ENCODE peak calls at places on chromosomes 1 and 21, in four cellular contexts. N is ovary, E is A549, W is K562. G is an unnamed sample.

GRCh38 chr1:42832636-42833265 is 13.7 kb upstream of the ZNF691 start:
- DNase-seq in N (no peak), E (no peak), W (no peak), G (no peak)

GRCh38 chr1:247347395-247348222 is 15.9 kb upstream of the ZNF496 start:
- DNase-seq in N (peak), E (no peak), W (no peak), G (peak)

GRCh38 chr1:1085911-1086841 is 12.1 kb upstream of the RNF223 start:
- DNase-seq in N (peak), E (no peak), W (no peak), G (no peak)

GRCh38 chr1:39268112-39268581 is 63.7 kb downstream of the MACF1 start:
- DNase-seq in N (peak), E (no peak), W (no peak), G (no peak)

GRCh38 chr1:112909847-112910246 is 46.1 kb downstream of the SLC16A1 start:
- DNase-seq in N (no peak), E (no peak), W (no peak), G (no peak)

GRCh38 chr1:113488576-113489177 is 98.4 kb downstream of the MAGI3 start:
- DNase-seq in N (no peak), E (no peak), W (no peak), G (no peak)

GRCh38 chr1:34645919-34646318 is 108.9 kb upstream of the GJB5 start:
- DNase-seq in N (no peak), E (no peak), W (no peak), G (no peak)

GRCh38 chr1:9990944-9991343 is 6.1 kb upstream of the RBP7 start:
- DNase-seq in N (no peak), E (no peak), W (no peak), G (no peak)

GRCh38 chr1:162310337-162310736 is 66.3 kb downstream of the SPATA46 start:
- DNase-seq in N (no peak), E (no peak), W (no peak), G (no peak)

GRCh38 chr1:43359696-43360095 is 915 bp downstream of the CDC20 start:
- DNase-seq in N (no peak), E (no peak), W (no peak), G (peak)

GRCh38 chr1:120176092-120176855 is at the start of gene SEC22B:
- DNase-seq in N (peak), E (peak), W (peak), G (peak)

GRCh38 chr1:25675729-25676476 is 59.3 kb downstream of the MAN1C1 start:
- DNase-seq in N (no peak), E (no peak), W (no peak), G (no peak)

GRCh38 chr1:185091480-185091879 is 46.1 kb downstream of the RNF2 start:
- DNase-seq in N (no peak), E (no peak), W (no peak), G (no peak)

GRCh38 chr1:168373869-168374268 is 93.2 kb downstream of the TBX19 start:
- DNase-seq in N (no peak), E (no peak), W (peak), G (no peak)

GRCh38 chr1:173863224-173864151 is 4.3 kb downstream of the GAS5 start:
- DNase-seq in N (no peak), E (no peak), W (no peak), G (peak)

GRCh38 chr1:149925751-149926150 is 1.9 kb downstream of the SF3B4 start:
- DNase-seq in N (no peak), E (no peak), W (no peak), G (no peak)

GRCh38 chr1:226625832-226626576 is 77.4 kb downstream of the STUM start:
- DNase-seq in N (peak), E (no peak), W (no peak), G (no peak)

GRCh38 chr21:45448810-45449657 is 44.1 kb downstream of the COL18A1 start:
- DNase-seq in N (peak), E (no peak), W (no peak), G (no peak)

GRCh38 chr1:53370369-53370961 is 42.6 kb upstream of the LRP8 start:
- DNase-seq in N (no peak), E (no peak), W (no peak), G (no peak)

GRCh38 chr1:67755619-67756018 is 70.6 kb downstream of the GADD45A start:
- DNase-seq in N (no peak), E (no peak), W (no peak), G (no peak)

GRCh38 chr21:28742527-28742926 is 250.2 kb downstream of the LTN1 start:
- DNase-seq in N (no peak), E (no peak), W (no peak), G (no peak)

GRCh38 chr1:41322101-41322661 is 39.1 kb upstream of the FOXO6 start:
- DNase-seq in N (no peak), E (no peak), W (no peak), G (no peak)

GRCh38 chr1:201295861-201296260 is 12.6 kb downstream of the PKP1 start:
- DNase-seq in N (no peak), E (peak), W (no peak), G (no peak)

GRCh38 chr1:1624443-1625403 is 7.2 kb upstream of the MMP23B start:
- DNase-seq in N (peak), E (no peak), W (peak), G (no peak)

GRCh38 chr1:1906185-1907097 is 8.6 kb upstream of the CALML6 start:
- DNase-seq in N (peak), E (peak), W (peak), G (peak)

GRCh38 chr1:58649555-58649954 is 50.3 kb downstream of the MYSM1 start:
- DNase-seq in N (peak), E (no peak), W (no peak), G (no peak)

GRCh38 chr1:155277896-155278688 is 829 bp downstream of the HCN3 start:
- DNase-seq in N (peak), E (peak), W (peak), G (peak)

GRCh38 chr1:94015489-94015817 is 105.5 kb downstream of the ABCA4 start:
- DNase-seq in N (no peak), E (no peak), W (no peak), G (no peak)

GRCh38 chr1:237877628-237878027 is 13.1 kb downstream of the ZP4 start:
- DNase-seq in N (no peak), E (no peak), W (no peak), G (no peak)

GRCh38 chr21:44351535-44352252 is 1.7 kb upstream of the TRPM2 start:
- DNase-seq in N (no peak), E (no peak), W (no peak), G (no peak)

GRCh38 chr1:36387141-36387949 is 1.6 kb upstream of the STK40 start:
- DNase-seq in N (no peak), E (no peak), W (no peak), G (peak)

DNA sequence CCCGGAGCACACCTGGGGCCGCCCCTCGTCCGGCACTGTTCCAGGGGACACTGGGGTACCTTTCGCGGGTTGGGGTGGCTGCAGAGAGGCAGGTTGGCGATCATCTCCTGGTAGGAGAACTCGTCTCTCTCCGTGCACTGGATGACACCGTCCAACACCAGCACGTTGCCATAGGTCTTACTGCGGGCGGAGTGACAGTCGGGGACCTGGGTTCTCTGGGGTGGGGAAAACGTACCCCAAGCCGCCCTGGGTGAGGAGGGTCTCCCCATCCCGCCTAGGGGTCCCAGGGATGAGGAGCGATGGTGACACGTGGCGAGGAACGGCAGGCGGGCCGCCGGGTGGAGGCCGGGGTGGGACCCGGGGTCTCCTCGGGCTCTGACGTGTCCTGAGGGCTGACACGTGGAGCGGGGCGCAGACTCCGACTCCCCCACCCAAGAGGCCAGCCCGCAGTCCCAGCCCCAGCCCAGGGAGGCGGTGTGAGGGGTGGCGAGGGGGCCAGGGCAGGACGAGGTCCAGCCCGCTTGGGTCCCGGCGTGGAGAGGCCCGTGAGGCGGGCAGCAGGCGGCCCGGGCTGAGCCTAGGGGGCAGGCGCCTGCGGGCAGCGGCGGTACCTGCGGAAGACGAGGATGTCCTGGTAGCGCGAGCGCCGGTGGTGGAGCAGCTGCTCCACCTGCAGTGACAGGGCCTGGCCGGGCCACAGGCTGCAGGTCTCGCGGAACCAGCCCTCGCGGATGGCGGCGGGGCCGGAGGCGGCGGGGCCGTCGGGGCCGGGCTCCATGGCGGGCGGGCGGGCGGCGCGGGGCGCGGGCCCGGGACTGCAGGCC is 440 bp downstream of the SRM start:
- DNase-seq in N (peak), E (no peak), W (peak), G (peak)
- TF ChIP-seq POLR2A in N (no peak), E (no peak), W (no peak), G (no peak)

DNA sequence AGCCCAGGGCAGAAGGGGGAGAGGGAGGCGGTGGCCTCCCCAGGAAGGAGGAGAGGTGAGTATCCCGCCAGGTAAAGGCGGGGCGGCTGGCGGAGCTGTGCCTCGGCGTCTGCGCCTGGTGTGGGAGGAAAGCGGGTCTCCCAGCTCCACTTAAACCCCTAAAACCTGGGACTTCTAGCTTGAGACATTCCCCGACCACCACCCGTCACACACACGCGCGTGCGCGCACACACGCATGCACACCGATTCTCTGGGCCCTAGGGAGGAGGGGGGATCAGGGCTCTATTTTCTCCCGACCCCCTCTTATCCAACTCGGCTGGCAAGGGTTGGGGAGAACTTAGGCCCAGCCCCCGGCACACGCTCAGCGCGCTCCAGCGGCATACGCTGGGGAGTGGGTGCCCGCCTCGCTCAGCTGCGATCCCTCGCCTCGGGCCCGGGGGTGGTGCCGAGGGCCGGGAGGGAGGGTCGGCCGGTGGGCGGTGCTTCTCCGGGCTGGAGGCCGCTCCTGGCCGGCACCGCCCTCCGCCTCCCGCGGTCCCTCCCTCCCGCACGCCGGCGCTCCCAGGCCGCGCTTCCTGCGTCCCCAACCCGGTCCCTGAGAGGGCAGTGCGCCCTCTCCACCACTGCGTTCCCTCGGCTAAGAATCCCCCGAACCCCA is at the start of gene TMEM51:
- DNase-seq in N (peak), E (peak), W (peak), G (no peak)
- TF ChIP-seq POLR2A in N (peak), E (no peak), W (no peak), G (no peak)

GRCh38 chr1:6185635-6186382 is 5.7 kb upstream of the CHD5 start:
- DNase-seq in N (no peak), E (no peak), W (peak), G (peak)
- TF ChIP-seq POLR2A in N (no peak), E (no peak), W (peak), G (no peak)

GRCh38 chr1:207883104-207883651 is 27.7 kb downstream of the CD34 start:
- DNase-seq in N (no peak), E (no peak), W (no peak), G (no peak)
- TF ChIP-seq POLR2A in N (no peak), E (no peak), W (no peak), G (no peak)

GRCh38 chr1:192810253-192810880 is 1.5 kb downstream of the RGS2 start:
- DNase-seq in N (no peak), E (no peak), W (no peak), G (peak)

GRCh38 chr1:192808588-192809285 is at the start of gene RGS2:
- DNase-seq in N (peak), E (peak), W (peak), G (peak)

GRCh38 chr1:192812420-192813209 is 3.8 kb downstream of the RGS2 start:
- DNase-seq in N (no peak), E (no peak), W (no peak), G (no peak)

GRCh38 chr1:192809286-192810252 is 730 bp downstream of the RGS2 start:
- DNase-seq in N (peak), E (peak), W (peak), G (peak)

DNA sequence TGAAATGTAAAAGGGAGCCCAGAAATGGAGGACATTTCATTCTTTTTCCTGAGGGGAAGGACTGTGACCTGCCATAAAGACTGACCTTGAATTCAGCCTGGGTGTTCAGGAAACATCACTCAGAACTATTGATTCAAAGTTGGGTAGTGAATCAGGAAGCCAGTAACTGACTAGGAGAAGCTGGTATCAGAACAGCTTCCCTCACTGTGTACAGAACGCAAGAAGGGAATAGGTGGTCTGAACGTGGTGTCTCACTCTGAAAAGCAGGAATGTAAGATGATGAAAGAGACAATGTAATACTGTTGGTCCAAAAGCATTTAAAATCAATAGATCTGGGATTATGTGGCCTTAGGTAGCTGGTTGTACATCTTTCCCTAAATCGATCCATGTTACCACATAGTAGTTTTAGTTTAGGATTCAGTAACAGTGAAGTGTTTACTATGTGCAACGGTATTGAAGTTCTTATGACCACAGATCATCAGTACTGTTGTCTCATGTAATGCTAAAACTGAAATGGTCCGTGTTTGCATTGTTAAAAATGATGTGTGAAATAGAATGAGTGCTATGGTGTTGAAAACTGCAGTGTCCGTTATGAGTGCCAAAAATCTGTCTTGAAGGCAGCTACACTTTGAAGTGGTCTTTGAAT is 2.9 kb downstream of the RGS2 start:
- DNase-seq in N (no peak), E (no peak), W (no peak), G (no peak)
- TF ChIP-seq POLR2A in N (no peak), E (no peak), W (no peak), G (no peak)

DNA sequence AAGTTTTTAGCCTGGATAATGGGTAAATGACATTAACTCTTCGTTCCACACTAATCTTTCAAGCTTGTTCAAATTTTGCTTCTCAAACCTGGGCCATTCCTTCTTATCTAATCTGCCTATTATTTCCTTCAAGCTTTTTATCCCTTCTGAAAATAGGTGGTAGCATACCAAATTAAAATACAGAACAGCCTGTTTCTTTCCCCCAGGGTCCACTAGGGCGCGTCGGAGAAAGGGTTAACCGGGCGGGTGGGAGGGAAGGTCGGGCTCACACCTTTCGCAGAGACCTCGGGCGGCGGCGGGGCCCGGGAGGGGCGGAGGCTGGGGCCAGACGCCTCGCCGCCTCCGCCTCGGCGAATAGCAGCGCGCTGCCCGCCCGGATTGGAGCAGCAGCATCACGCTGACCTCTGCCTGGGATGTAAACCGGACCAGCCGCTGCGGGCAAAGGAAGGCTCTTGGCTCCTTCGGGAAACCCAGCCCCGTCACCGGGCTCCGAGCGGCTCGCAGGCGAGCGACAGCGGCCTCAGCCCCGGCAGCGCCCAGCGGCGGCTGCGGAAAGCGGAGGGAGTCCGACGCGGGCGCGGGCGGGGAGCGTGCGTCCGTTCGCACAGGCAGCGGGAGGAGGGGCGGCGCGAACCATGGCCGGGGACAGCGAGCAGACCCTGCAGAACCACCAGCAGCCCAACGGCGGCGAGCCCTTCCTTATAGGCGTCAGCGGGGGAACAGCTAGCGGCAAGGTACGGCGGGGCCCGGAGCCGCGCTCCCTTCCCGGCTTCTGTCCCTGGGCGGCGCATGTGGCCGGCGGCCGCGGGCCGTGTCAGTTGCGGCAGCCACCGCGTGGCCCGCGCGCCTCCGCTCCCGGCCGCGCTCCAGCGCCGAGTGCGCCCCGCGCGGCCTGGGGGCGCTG is at the start of gene UCK2:
- DNase-seq in N (peak), E (peak), W (peak), G (peak)
- TF ChIP-seq POLR2A in N (no peak), E (peak), W (peak), G (peak)

DNA sequence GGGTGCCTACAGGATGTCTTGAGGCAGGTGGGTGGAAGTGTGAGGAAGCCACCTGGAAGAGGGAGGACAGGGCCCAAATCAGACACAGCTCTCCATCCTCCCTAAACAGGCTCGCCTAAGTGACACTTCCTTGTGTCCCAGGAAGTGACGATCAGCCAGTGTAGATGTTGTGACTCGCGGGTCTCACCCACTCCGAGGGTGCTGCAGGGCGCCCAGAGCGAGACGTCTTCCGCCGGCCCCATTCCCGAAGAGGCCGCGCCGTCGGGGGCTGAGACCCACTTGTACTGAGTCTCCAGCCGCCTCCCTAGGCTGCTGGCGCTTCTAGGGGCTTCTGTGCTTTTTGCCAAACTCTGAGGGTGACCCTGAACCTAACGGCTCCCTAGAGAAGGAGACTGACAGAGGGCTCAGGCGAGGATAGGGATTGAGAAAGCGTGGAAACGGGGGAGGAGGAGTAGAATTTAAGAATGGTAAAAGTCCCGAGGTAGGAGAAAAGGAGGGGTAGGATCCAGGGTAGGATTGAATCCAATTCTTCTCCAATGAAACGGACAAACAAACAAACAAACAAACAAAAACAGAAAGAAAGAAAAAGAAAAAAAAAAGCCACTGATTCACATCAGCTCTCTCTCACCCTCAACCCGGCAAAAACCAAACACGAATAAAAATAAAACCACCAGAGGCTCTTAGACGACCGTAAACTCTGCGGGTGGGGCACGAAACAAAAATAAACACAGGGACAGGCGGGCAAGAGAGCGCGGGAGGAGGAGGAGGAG is 472 bp upstream of the MARK1 start:
- DNase-seq in N (no peak), E (no peak), W (no peak), G (no peak)
- TF ChIP-seq POLR2A in N (no peak), E (no peak), W (no peak), G (no peak)

GRCh38 chr1:223180803-223181321 is 37.8 kb upstream of the TLR5 start:
- DNase-seq in N (no peak), E (no peak), W (no peak), G (no peak)
- TF ChIP-seq POLR2A in N (no peak), E (no peak), W (no peak), G (no peak)

G was measured in erythroblast.